ENCODE peak calls at places on chromosome 5, in nine cellular contexts. F, X, J, U, R, P, A, T and K are unnamed samples.

GRCh38 chr5:65855758-65856157 is 70.6 kb upstream of the ERBIN start:
- DNase-seq in T (no peak), F (no peak), X (no peak), J (no peak), R (no peak), U (no peak), A (no peak), P (no peak), K (no peak)

GRCh38 chr5:151183451-151184245 is 26.1 kb upstream of the ANXA6 start:
- DNase-seq in X (no peak), U (no peak), A (no peak), P (peak), R (peak), F (no peak), T (no peak), J (no peak), K (peak)

GRCh38 chr5:10248378-10249260 is 1.1 kb downstream of the ATPSCKMT start:
- DNase-seq in T (no peak), J (no peak), U (no peak), X (no peak), F (no peak), R (peak), P (no peak), A (no peak), K (no peak)

GRCh38 chr5:104628906-104629305 is 1066.3 kb upstream of the NUDT12 start:
- DNase-seq in U (no peak), A (no peak), R (no peak), T (no peak), J (no peak), X (no peak), P (peak), F (no peak), K (no peak)

GRCh38 chr5:150777685-150778084 is 872 bp upstream of the SMIM3 start:
- DNase-seq in P (no peak), F (no peak), X (no peak), J (no peak), R (no peak), A (no peak), U (no peak), T (no peak), K (no peak)

GRCh38 chr5:14492341-14492964 is 89.1 kb upstream of the OTULINL start:
- DNase-seq in X (no peak), F (no peak), A (no peak), T (no peak), R (no peak), J (no peak), U (no peak), P (no peak), K (no peak)

GRCh38 chr5:171093598-171093997 is 215.4 kb upstream of the TLX3 start:
- DNase-seq in F (no peak), A (no peak), T (no peak), J (no peak), X (no peak), P (no peak), U (no peak), R (no peak), K (no peak)

GRCh38 chr5:74031536-74031935 is 405.5 kb downstream of the ARHGEF28 start:
- DNase-seq in T (no peak), X (no peak), P (no peak), U (no peak), A (no peak), R (no peak), F (no peak), J (no peak), K (no peak)

GRCh38 chr5:80963966-80964481 is 3.9 kb downstream of the RASGRF2 start:
- DNase-seq in A (no peak), T (no peak), X (no peak), F (no peak), U (peak), P (peak), R (no peak), J (no peak), K (peak)

GRCh38 chr5:72523960-72524582 is 16.9 kb upstream of the ZNF366 start:
- DNase-seq in J (peak), T (no peak), X (no peak), F (no peak), A (no peak), P (peak), U (peak), R (peak), K (peak)

GRCh38 chr5:90940227-90940995 is 381.8 kb downstream of the ADGRV1 start:
- DNase-seq in J (no peak), P (no peak), U (peak), A (no peak), T (no peak), F (no peak), R (peak), X (no peak), K (peak)

GRCh38 chr5:58477760-58478159 is 13.5 kb upstream of the GAPT start:
- DNase-seq in P (peak), J (no peak), U (no peak), A (no peak), R (no peak), F (no peak), X (no peak), T (no peak), K (no peak)

GRCh38 chr5:169895876-169896275 is 84.4 kb downstream of the INSYN2B start:
- DNase-seq in P (no peak), T (no peak), F (no peak), J (no peak), R (no peak), A (no peak), U (no peak), X (no peak), K (no peak)

GRCh38 chr5:135468541-135468940 is 16.4 kb upstream of the TIFAB start:
- DNase-seq in A (no peak), J (no peak), R (no peak), X (no peak), P (no peak), F (no peak), U (no peak), T (no peak), K (no peak)

GRCh38 chr5:91591076-91591475 is 208.0 kb upstream of the ARRDC3 start:
- DNase-seq in R (peak), A (no peak), F (no peak), P (no peak), T (no peak), X (no peak), U (no peak), J (no peak), K (peak)